ENCODE peak calls at places on chromosomes 1 and 21, in four cellular contexts. One of them, this sample, is unnamed.

GRCh38 chr21:20592482-20592881 is 405.7 kb upstream of the NCAM2 start:
- DNase-seq in H1: no peak
- DNase-seq in K562: peak
- DNase-seq in IMR-90: no peak
- DNase-seq in this sample: no peak

GRCh38 chr1:21490774-21491482 is 18.3 kb upstream of the ALPL start:
- DNase-seq in K562: peak
- DNase-seq in IMR-90: peak
- DNase-seq in H1: no peak
- DNase-seq in this sample: no peak

GRCh38 chr21:29189358-29189757 is 58.9 kb downstream of the MAP3K7CL start:
- DNase-seq in IMR-90: peak
- DNase-seq in H1: no peak
- DNase-seq in K562: no peak
- DNase-seq in this sample: no peak

GRCh38 chr1:52037402-52037814 is 3.8 kb upstream of the KTI12 start:
- DNase-seq in IMR-90: peak
- DNase-seq in H1: no peak
- DNase-seq in K562: peak
- DNase-seq in this sample: no peak

GRCh38 chr1:28266920-28267322 is 7.6 kb downstream of the SESN2 start:
- DNase-seq in K562: peak
- DNase-seq in IMR-90: no peak
- DNase-seq in H1: no peak
- DNase-seq in this sample: no peak

GRCh38 chr1:185934476-185935189 is 200.4 kb downstream of the HMCN1 start:
- DNase-seq in K562: no peak
- DNase-seq in IMR-90: peak
- DNase-seq in H1: no peak
- DNase-seq in this sample: no peak

GRCh38 chr1:153630384-153630783 is 2.1 kb downstream of the S100A1 start:
- DNase-seq in IMR-90: no peak
- DNase-seq in K562: no peak
- DNase-seq in H1: no peak
- DNase-seq in this sample: no peak

GRCh38 chr1:38190978-38191377 is 144.4 kb upstream of the POU3F1 start:
- DNase-seq in K562: no peak
- DNase-seq in H1: no peak
- DNase-seq in IMR-90: no peak
- DNase-seq in this sample: peak

GRCh38 chr21:16608209-16608830 is 878.5 kb downstream of the USP25 start:
- DNase-seq in K562: no peak
- DNase-seq in H1: no peak
- DNase-seq in IMR-90: no peak
- DNase-seq in this sample: no peak

GRCh38 chr1:117051224-117052064 is 8.7 kb upstream of the TTF2 start:
- DNase-seq in H1: no peak
- DNase-seq in K562: peak
- DNase-seq in IMR-90: no peak
- DNase-seq in this sample: peak

GRCh38 chr1:9721606-9722377 is 70.3 kb downstream of the PIK3CD start:
- DNase-seq in K562: peak
- DNase-seq in IMR-90: no peak
- DNase-seq in H1: peak
- DNase-seq in this sample: no peak

GRCh38 chr1:116284819-116285390 is 88.1 kb upstream of the ATP1A1 start:
- DNase-seq in IMR-90: no peak
- DNase-seq in H1: no peak
- DNase-seq in K562: no peak
- DNase-seq in this sample: no peak

GRCh38 chr1:64000021-64000420 is 203.4 kb upstream of the UBE2U start:
- DNase-seq in K562: no peak
- DNase-seq in IMR-90: peak
- DNase-seq in H1: no peak
- DNase-seq in this sample: no peak

GRCh38 chr1:5992814-5993552 is 758 bp upstream of the NPHP4 start:
- DNase-seq in IMR-90: no peak
- DNase-seq in K562: peak
- DNase-seq in H1: no peak
- DNase-seq in this sample: no peak

GRCh38 chr1:59703918-59704378 is 110.8 kb upstream of the HOOK1 start:
- DNase-seq in IMR-90: peak
- DNase-seq in H1: no peak
- DNase-seq in K562: no peak
- DNase-seq in this sample: no peak

GRCh38 chr1:17736625-17737024 is 18.5 kb upstream of the ACTL8 start:
- DNase-seq in K562: no peak
- DNase-seq in IMR-90: no peak
- DNase-seq in H1: no peak
- DNase-seq in this sample: no peak

GRCh38 chr1:84603941-84604830 is 29.9 kb upstream of the CTBS start:
- DNase-seq in IMR-90: peak
- DNase-seq in H1: peak
- DNase-seq in K562: peak
- DNase-seq in this sample: no peak

DNA sequence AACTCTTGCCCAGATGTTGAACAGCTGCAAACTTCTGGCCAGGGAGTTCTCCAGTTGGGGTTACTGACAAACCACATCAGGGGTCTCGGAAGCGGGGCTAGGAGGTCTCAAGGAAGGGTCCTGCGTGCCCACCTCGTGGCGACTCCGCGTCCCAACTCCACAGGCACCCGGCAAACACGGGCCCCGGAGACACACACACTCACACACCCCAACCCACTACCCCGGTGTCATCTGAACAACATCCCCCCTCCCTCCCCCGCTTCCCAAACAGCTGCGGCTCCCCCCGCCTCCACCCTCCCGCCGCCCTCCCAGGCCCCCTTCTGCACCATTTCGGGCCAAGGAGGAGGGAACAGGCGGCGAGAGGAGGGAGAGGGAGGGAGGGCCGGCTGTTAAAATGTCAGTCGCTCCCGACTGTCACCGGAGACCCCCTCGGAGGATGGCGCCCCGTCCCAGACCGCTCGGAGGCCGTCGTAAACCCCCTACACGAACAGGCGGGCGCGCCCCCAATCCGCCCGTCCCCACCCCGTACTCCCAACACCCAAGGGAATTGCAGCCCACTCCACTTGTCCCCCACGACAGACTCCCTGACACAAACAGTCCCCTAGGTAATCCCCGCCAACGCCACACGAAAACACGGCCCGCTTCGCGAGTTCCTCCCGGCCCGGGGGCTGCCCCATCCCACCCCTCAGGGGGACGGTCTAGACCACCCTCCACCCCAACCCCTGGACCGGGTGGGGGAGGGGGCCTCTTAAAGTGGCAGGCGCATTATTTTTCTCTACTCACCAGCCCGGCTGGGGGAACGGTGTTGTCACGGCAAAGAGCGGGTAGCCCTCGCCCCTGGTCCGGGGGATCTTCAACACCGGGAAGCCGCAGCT is 635 bp downstream of the MEF2D start:
- DNase-seq in IMR-90: peak
- DNase-seq in K562: peak
- DNase-seq in H1: peak
- DNase-seq in this sample: no peak
- TF ChIP-seq CHD1 in IMR-90: peak
- TF ChIP-seq CHD1 in K562: peak
- TF ChIP-seq CHD1 in H1: no peak
- TF ChIP-seq CHD1 in this sample: no peak

GRCh38 chr1:81833722-81834121 is 33.0 kb downstream of the ADGRL2 start:
- DNase-seq in K562: no peak
- DNase-seq in IMR-90: no peak
- DNase-seq in H1: no peak
- DNase-seq in this sample: no peak

GRCh38 chr1:81832573-81832972 is 31.8 kb downstream of the ADGRL2 start:
- DNase-seq in K562: no peak
- DNase-seq in IMR-90: peak
- DNase-seq in H1: no peak
- DNase-seq in this sample: no peak

GRCh38 chr1:81834921-81835698 is 34.4 kb downstream of the ADGRL2 start:
- DNase-seq in H1: no peak
- DNase-seq in K562: no peak
- DNase-seq in IMR-90: peak
- DNase-seq in this sample: no peak

GRCh38 chr1:81836007-81836626 is 35.4 kb downstream of the ADGRL2 start:
- DNase-seq in IMR-90: peak
- DNase-seq in K562: no peak
- DNase-seq in H1: no peak
- DNase-seq in this sample: no peak

GRCh38 chr1:81834268-81834667 is 33.5 kb downstream of the ADGRL2 start:
- DNase-seq in K562: no peak
- DNase-seq in H1: no peak
- DNase-seq in IMR-90: peak
- DNase-seq in this sample: no peak
- TF ChIP-seq CHD1 in K562: no peak
- TF ChIP-seq CHD1 in H1: no peak
- TF ChIP-seq CHD1 in IMR-90: no peak
- TF ChIP-seq CHD1 in this sample: no peak

DNA sequence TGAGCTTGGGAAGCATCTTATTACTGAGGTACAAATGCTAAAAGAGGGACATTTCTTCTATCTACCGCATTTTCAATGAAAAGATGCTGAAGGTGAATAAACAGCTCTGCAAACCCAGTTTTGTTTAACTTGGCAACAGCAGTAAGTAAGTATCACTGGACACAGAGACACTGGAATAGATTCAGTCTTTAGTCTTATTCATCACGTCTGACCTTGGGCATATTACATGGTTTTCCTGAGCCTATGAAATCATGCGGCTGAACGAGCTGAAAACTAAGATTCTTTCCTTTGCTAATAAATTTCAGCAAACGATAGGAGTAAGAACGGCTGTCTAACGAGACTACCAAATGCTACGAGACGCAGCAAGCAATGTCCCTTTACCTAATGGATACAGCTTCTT is 207.4 kb downstream of the GABPA start:
- DNase-seq in IMR-90: no peak
- DNase-seq in H1: no peak
- DNase-seq in K562: no peak
- DNase-seq in this sample: no peak
- TF ChIP-seq CHD1 in IMR-90: no peak
- TF ChIP-seq CHD1 in H1: no peak
- TF ChIP-seq CHD1 in K562: no peak
- TF ChIP-seq CHD1 in this sample: no peak

DNA sequence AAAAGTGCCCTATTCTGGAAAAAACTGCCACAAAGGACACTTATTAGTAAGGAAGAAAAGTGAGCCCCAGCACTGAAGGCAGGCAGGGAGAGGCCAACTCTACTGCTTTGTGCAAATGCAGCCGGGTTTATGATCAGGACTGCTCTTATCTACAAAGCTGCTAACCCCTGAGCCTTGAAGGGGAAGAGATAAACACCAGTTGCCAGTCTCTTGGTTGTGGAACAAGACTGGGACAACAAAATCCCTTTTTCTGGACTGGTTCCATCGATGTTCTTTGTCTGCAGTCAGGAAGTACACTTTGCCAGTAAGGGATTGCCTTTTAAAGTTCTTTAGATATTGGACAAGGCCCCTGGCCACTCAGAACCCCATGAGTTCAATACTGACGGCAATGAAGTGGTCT is 43.8 kb downstream of the GNB1 start:
- DNase-seq in H1: no peak
- DNase-seq in K562: peak
- DNase-seq in IMR-90: no peak
- DNase-seq in this sample: no peak
- TF ChIP-seq CHD1 in H1: no peak
- TF ChIP-seq CHD1 in K562: no peak
- TF ChIP-seq CHD1 in IMR-90: no peak
- TF ChIP-seq CHD1 in this sample: no peak

DNA sequence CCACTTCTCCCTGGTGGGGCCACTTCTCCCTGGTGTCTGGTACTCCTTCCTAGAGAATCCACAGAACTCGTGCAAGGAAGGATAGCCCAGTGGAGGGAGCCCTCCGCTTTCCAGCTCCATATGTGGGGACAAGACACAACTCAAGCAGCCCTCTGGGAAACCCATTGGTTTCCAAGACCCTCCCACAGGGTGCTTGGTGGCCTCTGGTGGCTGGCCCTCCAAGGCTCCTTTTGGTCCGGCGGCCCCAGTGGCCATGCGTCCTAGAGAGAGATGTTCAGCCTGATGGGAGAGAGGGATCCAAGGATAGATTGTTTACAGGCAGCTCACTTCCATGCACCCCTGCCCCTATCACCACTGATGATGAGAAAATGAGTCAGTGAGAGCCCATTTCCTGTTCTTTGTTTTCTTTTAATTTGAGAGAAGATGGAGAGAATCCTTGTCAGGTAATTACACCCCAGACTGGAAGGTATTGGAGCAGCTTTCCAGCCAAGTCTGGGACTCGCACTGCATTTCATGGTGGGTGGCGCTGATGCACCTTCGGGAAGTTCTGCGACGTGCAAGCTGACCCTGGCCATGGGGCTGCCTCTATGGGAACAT is 486.2 kb upstream of the VAMP3 start:
- DNase-seq in H1: peak
- DNase-seq in K562: no peak
- DNase-seq in IMR-90: peak
- DNase-seq in this sample: no peak
- TF ChIP-seq CHD1 in H1: no peak
- TF ChIP-seq CHD1 in K562: no peak
- TF ChIP-seq CHD1 in IMR-90: no peak
- TF ChIP-seq CHD1 in this sample: no peak